ENCODE peak calls at places on chromosomes 1 and 21, in nine cellular contexts. J, H, O, E, B, S, X, W and Z are unnamed samples. For H3K4me1, the result is how much of the 10 kb centered on the place peaks cover.

GRCh38 chr1:35929730-35930592 is 944 bp upstream of the AGO3 start:
- DNase-seq in J (peak), H (peak), X (peak), O (peak), W (peak), E (peak), S (no peak), B (peak), Z (peak)

GRCh38 chr1:116881879-116882520 is 27.7 kb upstream of the PTGFRN start:
- DNase-seq in E (peak), W (peak), B (peak), H (peak), S (peak), O (peak), X (peak), J (no peak), Z (peak)

GRCh38 chr1:25255711-25256577 is 8.7 kb upstream of the RSRP1 start:
- DNase-seq in E (no peak), H (no peak), J (no peak), S (no peak), B (no peak), O (no peak), W (no peak), X (no peak), Z (no peak)

GRCh38 chr1:232339077-232339476 is 290.9 kb downstream of the SIPA1L2 start:
- DNase-seq in B (no peak), H (no peak), E (no peak), S (no peak), O (no peak), J (no peak), X (no peak), W (no peak), Z (no peak)

GRCh38 chr1:21264913-21265312 is 25.4 kb downstream of the ECE1 start:
- DNase-seq in J (no peak), H (no peak), O (no peak), S (peak), B (no peak), W (no peak), E (no peak), X (peak), Z (no peak)

GRCh38 chr1:49102752-49103151 is 326.1 kb upstream of the BEND5 start:
- DNase-seq in O (no peak), S (no peak), H (peak), J (no peak), B (no peak), X (no peak), W (no peak), E (no peak), Z (no peak)

GRCh38 chr1:29286194-29286767 is 50.0 kb downstream of the PTPRU start:
- DNase-seq in S (no peak), J (no peak), X (peak), B (no peak), O (no peak), H (no peak), W (no peak), E (no peak), Z (no peak)

GRCh38 chr1:227778401-227778947 is 37.0 kb upstream of the PRSS38 start:
- DNase-seq in X (peak), B (peak), J (no peak), W (peak), H (peak), O (peak), E (peak), S (no peak), Z (no peak)

GRCh38 chr1:5514519-5515183 is 477.6 kb downstream of the NPHP4 start:
- DNase-seq in X (peak), S (peak), H (peak), J (no peak), O (peak), E (no peak), W (peak), B (peak), Z (peak)

GRCh38 chr1:81703736-81704463 is 96.8 kb upstream of the ADGRL2 start:
- DNase-seq in W (no peak), J (no peak), H (peak), X (peak), E (no peak), O (no peak), B (no peak), S (peak), Z (no peak)

GRCh38 chr1:156383023-156383422 is 14.0 kb downstream of the RHBG start:
- DNase-seq in E (peak), H (peak), S (peak), B (peak), W (no peak), O (no peak), J (no peak), X (peak), Z (peak)

GRCh38 chr1:23010734-23011449 is 4.8 kb downstream of the TEX46 start:
- DNase-seq in E (no peak), X (peak), B (no peak), H (peak), J (no peak), O (no peak), W (no peak), S (peak), Z (no peak)

GRCh38 chr1:8858112-8858668 is 20.3 kb downstream of the ENO1 start:
- DNase-seq in E (no peak), H (peak), X (peak), W (no peak), S (no peak), J (no peak), B (no peak), O (no peak), Z (no peak)

GRCh38 chr1:157691285-157691920 is 9.2 kb downstream of the FCRL3 start:
- DNase-seq in O (no peak), S (peak), X (peak), J (no peak), H (peak), E (no peak), W (no peak), B (no peak), Z (no peak)

GRCh38 chr1:34477632-34478141 is 277.2 kb upstream of the GJB5 start:
- DNase-seq in W (no peak), E (no peak), J (no peak), B (no peak), H (no peak), S (peak), O (no peak), X (no peak), Z (no peak)

GRCh38 chr1:50831300-50832061 is 128.6 kb downstream of the FAF1 start:
- DNase-seq in S (no peak), W (no peak), E (no peak), B (no peak), X (no peak), O (no peak), J (no peak), H (no peak), Z (no peak)

GRCh38 chr1:118989878-118990378 is 1.8 kb upstream of the TBX15 start:
- DNase-seq in B (no peak), E (no peak), O (peak), W (no peak), J (no peak), X (peak), S (no peak), H (no peak), Z (no peak)

GRCh38 chr21:37671381-37671780 is 244.9 kb downstream of the KCNJ6 start:
- DNase-seq in W (no peak), B (no peak), E (no peak), S (no peak), O (no peak), X (peak), J (no peak), H (no peak), Z (no peak)

GRCh38 chr1:46488343-46489168 is 1.1 kb upstream of the DMBX1 start:
- DNase-seq in S (no peak), W (no peak), X (peak), B (no peak), J (no peak), E (no peak), O (no peak), H (peak), Z (no peak)

GRCh38 chr1:38973659-38974437 is 17.2 kb upstream of the AKIRIN1 start:
- DNase-seq in X (no peak), S (no peak), O (no peak), B (no peak), E (no peak), H (no peak), W (no peak), J (no peak), Z (peak)

GRCh38 chr1:4939266-4939665 is 284.9 kb downstream of the AJAP1 start:
- DNase-seq in E (no peak), W (no peak), O (no peak), S (no peak), X (no peak), H (peak), J (no peak), B (no peak), Z (no peak)

GRCh38 chr21:27813750-27814149 is 846.9 kb upstream of the ADAMTS5 start:
- DNase-seq in X (no peak), J (no peak), O (no peak), H (no peak), S (no peak), W (no peak), E (no peak), B (no peak), Z (peak)

GRCh38 chr1:114089502-114090138 is 64.0 kb downstream of the SYT6 start:
- DNase-seq in H (no peak), O (no peak), E (no peak), B (no peak), W (no peak), J (no peak), X (no peak), S (no peak), Z (no peak)

GRCh38 chr1:31648190-31648589 is 3.5 kb upstream of the PEF1 start:
- DNase-seq in H (no peak), S (no peak), J (no peak), O (no peak), W (no peak), E (no peak), X (no peak), B (no peak), Z (no peak)

GRCh38 chr1:155107309-155108283 is 20.1 kb upstream of the EFNA1 start:
- DNase-seq in E (no peak), J (no peak), B (no peak), H (no peak), X (no peak), O (no peak), W (no peak), S (no peak), Z (no peak)

GRCh38 chr1:189538271-189538670 is 939.4 kb downstream of the BRINP3 start:
- DNase-seq in O (no peak), W (no peak), B (no peak), E (no peak), J (no peak), H (no peak), S (no peak), X (no peak), Z (no peak)

GRCh38 chr1:233477359-233477758 is 136.5 kb upstream of the KCNK1 start:
- DNase-seq in E (no peak), S (no peak), H (no peak), W (no peak), O (no peak), X (no peak), J (no peak), B (no peak), Z (no peak)

DNA sequence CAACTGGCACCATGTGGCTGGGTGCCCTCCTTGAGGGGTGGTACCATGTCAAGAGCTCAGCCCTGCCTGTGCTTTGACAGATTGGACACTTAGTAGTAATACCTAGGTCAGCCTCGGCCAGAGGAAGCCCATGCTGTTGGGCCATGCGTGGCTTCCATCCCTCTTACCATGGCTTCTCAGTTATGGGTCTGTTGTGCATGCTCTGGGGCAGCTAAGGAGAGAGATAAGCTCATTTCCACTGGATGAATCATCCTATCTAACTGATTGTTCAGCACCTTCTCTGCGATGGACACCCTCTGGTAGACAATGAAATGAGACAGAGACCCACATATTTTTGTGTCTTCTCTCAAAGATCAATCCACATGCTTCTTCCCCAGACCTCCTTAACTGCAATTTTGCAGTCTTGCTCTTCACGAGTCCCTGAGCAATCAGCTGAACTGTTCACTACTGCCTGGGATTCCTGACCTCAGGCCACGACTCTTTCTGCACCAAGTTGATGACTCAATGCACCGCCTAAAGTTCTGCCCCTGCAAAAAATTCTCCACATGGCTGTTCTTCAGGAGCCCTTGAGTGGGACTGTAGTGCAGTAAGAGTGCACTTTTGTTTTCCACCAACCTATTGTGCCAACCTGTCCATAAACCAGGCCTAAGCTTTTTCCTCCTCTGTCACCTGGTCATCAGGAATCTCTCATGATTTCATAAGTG is 6.9 kb upstream of the TRIM62 start:
- DNase-seq in J (no peak), B (no peak), E (no peak), S (no peak), W (no peak), X (no peak), H (no peak), O (no peak), Z (no peak)
- H3K4me1 ChIP-seq in J (under half), B (under half), E (under half), S (under half), W (under half), X (under half), H (under half), O (under half), Z (under half)

GRCh38 chr1:203507227-203507626 is 13.3 kb downstream of the OPTC start:
- DNase-seq in W (no peak), H (peak), E (peak), S (no peak), X (no peak), B (peak), J (no peak), O (no peak), Z (no peak)

GRCh38 chr1:203505526-203506189 is 11.7 kb downstream of the OPTC start:
- DNase-seq in X (no peak), E (no peak), B (no peak), J (no peak), W (no peak), O (no peak), S (no peak), H (no peak), Z (no peak)

GRCh38 chr1:203506821-203507220 is 12.9 kb downstream of the OPTC start:
- DNase-seq in B (no peak), X (no peak), H (no peak), W (no peak), E (no peak), J (no peak), S (no peak), O (no peak), Z (no peak)

GRCh38 chr1:203507836-203508235 is 13.9 kb downstream of the OPTC start:
- DNase-seq in O (no peak), B (no peak), J (no peak), E (no peak), W (no peak), S (no peak), H (no peak), X (no peak), Z (no peak)

DNA sequence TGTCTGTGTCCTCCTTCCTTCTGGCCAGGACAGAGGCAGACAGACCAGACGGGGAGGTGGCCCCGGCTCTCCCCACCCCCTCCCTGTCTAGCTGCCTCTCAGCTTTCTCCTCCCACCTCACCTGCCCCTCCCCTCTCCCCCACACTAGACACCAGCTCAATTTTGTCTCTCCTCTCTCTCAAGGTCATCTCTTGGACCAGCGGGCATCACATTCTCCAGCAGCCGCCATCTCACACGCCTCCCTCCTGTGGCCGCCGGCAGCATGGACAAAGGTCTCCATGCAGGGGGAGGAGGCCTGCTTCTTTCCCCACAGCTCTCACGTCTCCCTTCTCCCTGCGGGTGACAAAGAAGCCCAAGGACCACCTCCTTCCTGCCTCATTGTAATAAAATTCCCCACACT is 14.5 kb downstream of the OPTC start:
- DNase-seq in S (no peak), E (peak), X (no peak), H (no peak), J (no peak), B (no peak), W (no peak), O (no peak), Z (peak)
- TF ChIP-seq CTCF in S (no peak), E (no peak), X (no peak), H (no peak), J (no peak), B (no peak), W (no peak), O (no peak), Z (peak)

GRCh38 chr1:18667333-18667732 is 36.7 kb downstream of the PAX7 start:
- DNase-seq in B (no peak), S (no peak), H (no peak), W (no peak), X (no peak), E (no peak), O (no peak), J (no peak), Z (no peak)

GRCh38 chr1:18668750-18669404 is 38.2 kb downstream of the PAX7 start:
- DNase-seq in J (no peak), W (no peak), O (no peak), H (no peak), B (no peak), E (no peak), S (peak), X (peak), Z (no peak)

GRCh38 chr1:18670267-18670910 is 39.7 kb downstream of the PAX7 start:
- DNase-seq in O (no peak), H (no peak), B (no peak), E (no peak), X (no peak), S (no peak), J (no peak), W (no peak), Z (no peak)

GRCh38 chr1:18666317-18666920 is 35.8 kb downstream of the PAX7 start:
- DNase-seq in H (no peak), O (no peak), E (no peak), X (peak), J (no peak), W (no peak), S (no peak), B (no peak), Z (no peak)

DNA sequence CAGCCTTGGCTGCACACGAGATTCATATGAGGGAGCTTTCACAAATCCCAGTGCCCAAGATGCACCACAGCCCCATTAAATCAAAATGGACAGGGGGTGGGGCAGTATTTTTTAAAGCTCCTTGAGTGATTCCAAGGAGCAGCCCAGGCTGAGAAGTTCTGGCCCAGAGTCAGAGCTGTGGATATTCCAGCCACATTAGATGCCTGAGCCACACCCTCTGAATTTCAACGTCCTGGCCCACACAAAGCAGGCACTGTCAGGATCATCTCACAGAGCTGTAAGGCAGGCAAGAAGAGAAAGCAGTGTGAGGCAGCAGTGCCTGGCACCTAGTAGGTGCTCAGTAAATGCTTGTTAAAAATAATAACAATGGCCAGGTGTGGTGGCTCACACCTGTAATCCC is 37.4 kb downstream of the PAX7 start:
- DNase-seq in W (no peak), B (no peak), O (no peak), J (no peak), E (no peak), H (no peak), S (peak), X (peak), Z (no peak)
- H3K4me1 ChIP-seq in W (under half), B (under half), O (under half), J (under half), E (under half), H (under half), S (half or more), X (under half), Z (under half)

DNA sequence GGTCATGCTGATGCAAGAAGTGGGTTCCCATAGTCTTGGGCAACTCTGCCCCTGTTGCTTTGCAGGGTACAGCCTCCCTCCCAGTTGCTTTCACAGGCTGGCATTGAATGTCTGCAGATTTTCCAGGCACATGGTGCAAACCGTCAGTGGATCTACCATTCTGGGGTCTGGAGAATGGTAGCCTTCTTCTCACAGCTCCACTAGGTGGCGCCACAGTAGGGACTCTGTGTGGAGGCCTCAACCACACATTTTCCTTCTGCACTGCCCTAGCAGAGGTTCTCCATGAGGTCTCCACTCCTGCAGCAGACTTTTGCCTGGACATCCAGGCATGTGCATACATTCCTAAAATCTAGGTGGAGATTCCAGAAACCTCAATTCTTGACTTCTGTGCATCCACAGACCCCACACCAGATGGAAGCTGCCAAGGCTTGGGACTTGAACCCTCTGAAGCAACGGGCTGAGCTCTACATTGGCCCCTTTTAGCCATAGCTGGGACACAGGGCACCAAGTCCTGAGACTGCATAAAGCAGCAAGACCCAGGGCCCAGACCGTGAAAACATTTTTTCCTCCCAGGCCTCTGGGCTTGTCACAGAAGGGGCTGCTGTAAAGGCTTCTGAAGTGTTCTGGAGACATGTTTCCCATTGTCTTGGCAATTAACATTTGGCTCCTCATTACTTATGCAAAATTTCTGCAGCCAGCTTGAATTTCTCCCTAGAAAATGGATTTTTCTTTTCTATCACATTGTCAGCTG is 466.2 kb upstream of the PBX1 start:
- DNase-seq in W (no peak), X (no peak), H (peak), J (no peak), S (no peak), B (no peak), O (no peak), E (no peak), Z (no peak)
- TF ChIP-seq CTCF in W (no peak), X (no peak), H (peak), J (no peak), S (no peak), B (no peak), O (no peak), E (no peak), Z (no peak)

GRCh38 chr1:199010492-199010891 is 371.7 kb downstream of the PTPRC start:
- DNase-seq in O (no peak), J (no peak), H (no peak), X (no peak), W (no peak), E (no peak), S (no peak), B (no peak), Z (no peak)
- H3K4me1 ChIP-seq in O (under half), J (under half), H (under half), X (under half), W (under half), E (under half), S (under half), B (under half), Z (under half)